ENCODE peak calls at places on chromosomes 1 and 21, in five cellular contexts. F is GM23248, N is GM23338, M is neural progenitor cell, K is hepatocyte. T is an unnamed sample.
A peak's percentile ranks its signal among the peaks of the same experiment; 100 is the strongest.

GRCh38 chr1:19672237-19672636 is 7.6 kb downstream of the HTR6 start:
- DNase-seq in F (no peak), N (no peak), M (no peak), K (no peak), T (no peak)

GRCh38 chr1:241532173-241532553 is at the start of gene KMO:
- DNase-seq in F (peak; percentile 54), N (no peak), M (no peak), K (peak; percentile 23), T (peak; percentile 57)

GRCh38 chr1:175080030-175080429 is 12.4 kb downstream of the TNN start:
- DNase-seq in F (no peak), N (no peak), M (no peak), K (no peak), T (no peak)

GRCh38 chr1:63747445-63747844 is 26.4 kb upstream of the ROR1 start:
- DNase-seq in F (no peak), N (no peak), M (no peak), K (no peak), T (no peak)

GRCh38 chr1:51922040-51922439 is 43.5 kb upstream of the NRDC start:
- DNase-seq in F (no peak), N (no peak), M (no peak), K (no peak), T (no peak)

GRCh38 chr1:101992816-101993575 is 3.7 kb downstream of the OLFM3 start:
- DNase-seq in F (no peak), N (no peak), M (no peak), K (no peak), T (no peak)

GRCh38 chr1:79161077-79161476 is 154.5 kb upstream of the ADGRL4 start:
- DNase-seq in F (peak; percentile 56), N (no peak), M (no peak), K (no peak), T (peak; percentile 74)

GRCh38 chr1:225772848-225773247 is 4.8 kb upstream of the SRP9 start:
- DNase-seq in F (no peak), N (no peak), M (no peak), K (no peak), T (peak; percentile 82)

GRCh38 chr1:79648124-79648523 is 641.6 kb upstream of the ADGRL4 start:
- DNase-seq in F (no peak), N (no peak), M (no peak), K (no peak), T (no peak)

GRCh38 chr1:158019177-158019868 is 25.9 kb downstream of the KIRREL1 start:
- DNase-seq in F (peak; percentile 94), N (peak; percentile 94), M (peak; percentile 82), K (peak; percentile 80), T (peak; percentile 96)

GRCh38 chr21:26449161-26449560 is 123.9 kb downstream of the CYYR1 start:
- DNase-seq in F (peak; percentile 88), N (no peak), M (no peak), K (peak; percentile 11), T (no peak)

GRCh38 chr21:44039828-44040227 is 27.7 kb downstream of the TRAPPC10 start:
- DNase-seq in F (no peak), N (no peak), M (no peak), K (no peak), T (no peak)

GRCh38 chr1:94865369-94865768 is 45.2 kb downstream of the SLC44A3 start:
- DNase-seq in F (peak; percentile 84), N (no peak), M (no peak), K (no peak), T (peak; percentile 31)

GRCh38 chr1:94864821-94865220 is 44.7 kb downstream of the SLC44A3 start:
- DNase-seq in F (peak; percentile 38), N (peak; percentile 28), M (peak; percentile 20), K (peak; percentile 44), T (no peak)

GRCh38 chr1:94862718-94863117 is 42.6 kb downstream of the SLC44A3 start:
- DNase-seq in F (no peak), N (no peak), M (no peak), K (no peak), T (peak; percentile 96)

GRCh38 chr1:94863297-94863911 is 43.2 kb downstream of the SLC44A3 start:
- DNase-seq in F (peak; percentile 88), N (no peak), M (no peak), K (peak; percentile 48), T (peak; percentile 63)

GRCh38 chr1:94863919-94864318 is 43.8 kb downstream of the SLC44A3 start:
- DNase-seq in F (peak; percentile 96), N (no peak), M (no peak), K (peak; percentile 82), T (peak; percentile 89)
- TF ChIP-seq EZH2phosphoT487 in F (no peak), N (no peak), M (no peak), K (no peak), T (no peak)

GRCh38 chr21:38927776-38928175 is 122.0 kb downstream of the ETS2 start:
- DNase-seq in F (no peak), N (no peak), M (no peak), K (no peak), T (no peak)

GRCh38 chr21:38922474-38922873 is 116.7 kb downstream of the ETS2 start:
- DNase-seq in F (no peak), N (no peak), M (no peak), K (no peak), T (no peak)

GRCh38 chr21:38929137-38929536 is 123.4 kb downstream of the ETS2 start:
- DNase-seq in F (no peak), N (no peak), M (no peak), K (no peak), T (no peak)

GRCh38 chr21:38924954-38925353 is 119.2 kb downstream of the ETS2 start:
- DNase-seq in F (no peak), N (no peak), M (no peak), K (no peak), T (no peak)

GRCh38 chr21:38925923-38926322 is 120.2 kb downstream of the ETS2 start:
- DNase-seq in F (peak; percentile 95), N (no peak), M (no peak), K (peak; percentile 81), T (peak; percentile 87)
- H2AFZ ChIP-seq in F (peak overlapping the region; percentile 36), N (no peak overlapping the region), M (no peak overlapping the region), K (no peak overlapping the region), T (peak overlapping the region; percentile 73)

GRCh38 chr1:116002781-116003455 is 26.6 kb downstream of the SLC22A15 start:
- DNase-seq in F (no peak), N (peak; percentile 17), M (no peak), K (no peak), T (no peak)

GRCh38 chr1:116006486-116006964 is 30.2 kb downstream of the SLC22A15 start:
- DNase-seq in F (no peak), N (no peak), M (no peak), K (no peak), T (no peak)

GRCh38 chr1:116001739-116002487 is 25.6 kb downstream of the SLC22A15 start:
- DNase-seq in F (peak; percentile 6), N (no peak), M (no peak), K (no peak), T (peak; percentile 25)
- TF ChIP-seq EZH2 in F (no peak), N (no peak), M (no peak), K (no peak), T (no peak)

GRCh38 chr1:6962390-6962955 is 177.2 kb downstream of the CAMTA1 start:
- DNase-seq in F (no peak), N (peak; percentile 99), M (peak; percentile 99), K (peak; percentile 60), T (no peak)
- TF ChIP-seq EZH2phosphoT487 in F (no peak), N (no peak), M (no peak), K (no peak), T (no peak)

GRCh38 chr1:191959856-191960255 is 198.4 kb upstream of the RGS18 start:
- DNase-seq in F (no peak), N (no peak), M (no peak), K (no peak), T (no peak)

GRCh38 chr1:191963286-191963685 is 195.0 kb upstream of the RGS18 start:
- DNase-seq in F (no peak), N (no peak), M (no peak), K (no peak), T (no peak)

GRCh38 chr1:191969287-191969686 is 189.0 kb upstream of the RGS18 start:
- DNase-seq in F (no peak), N (no peak), M (no peak), K (no peak), T (no peak)

GRCh38 chr1:191963781-191964455 is 194.3 kb upstream of the RGS18 start:
- DNase-seq in F (no peak), N (no peak), M (no peak), K (no peak), T (no peak)
- H2AFZ ChIP-seq in F (no peak overlapping the region), N (no peak overlapping the region), M (no peak overlapping the region), K (no peak overlapping the region), T (no peak overlapping the region)

DNA sequence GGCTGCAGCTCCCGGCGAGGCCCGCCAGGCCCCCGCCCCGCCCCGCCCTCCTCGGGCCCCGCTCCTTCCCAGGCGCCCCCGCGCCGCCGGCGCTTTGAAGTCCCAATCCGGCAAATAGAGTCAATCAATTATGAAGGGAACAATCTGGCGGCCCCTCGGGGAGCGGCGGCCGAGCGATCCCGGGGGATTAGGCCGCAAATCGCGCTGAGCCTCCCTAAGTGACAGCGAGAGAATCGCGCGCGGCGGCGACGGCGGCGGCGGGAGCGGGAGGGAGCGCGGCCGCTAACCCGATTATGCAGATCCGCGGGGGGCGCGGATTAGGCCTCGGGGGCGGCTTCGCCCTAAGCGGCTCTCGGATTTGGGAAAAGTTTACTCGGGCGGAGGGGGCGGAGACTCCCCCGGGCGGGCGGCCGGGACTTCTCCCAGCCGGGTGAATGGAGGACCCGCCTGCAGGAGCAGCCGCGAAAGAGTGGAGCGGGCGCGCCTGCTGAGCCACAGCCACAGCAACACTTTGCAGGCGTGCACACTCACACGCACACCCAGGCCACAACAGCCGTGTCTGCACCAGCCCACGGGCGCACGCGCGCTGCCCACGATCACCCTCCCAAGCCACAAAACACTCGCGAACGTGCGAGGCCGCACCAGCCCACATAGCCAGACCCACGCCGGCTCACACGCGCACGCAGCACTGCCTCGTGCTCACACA is 23.0 kb upstream of the DMBX1 start:
- DNase-seq in F (peak; percentile 58), N (peak; percentile 83), M (peak; percentile 99), K (peak; percentile 35), T (no peak)
- TF ChIP-seq EZH2 in F (no peak), N (peak; percentile 25), M (peak; percentile 71), K (peak; percentile 77), T (no peak)

DNA sequence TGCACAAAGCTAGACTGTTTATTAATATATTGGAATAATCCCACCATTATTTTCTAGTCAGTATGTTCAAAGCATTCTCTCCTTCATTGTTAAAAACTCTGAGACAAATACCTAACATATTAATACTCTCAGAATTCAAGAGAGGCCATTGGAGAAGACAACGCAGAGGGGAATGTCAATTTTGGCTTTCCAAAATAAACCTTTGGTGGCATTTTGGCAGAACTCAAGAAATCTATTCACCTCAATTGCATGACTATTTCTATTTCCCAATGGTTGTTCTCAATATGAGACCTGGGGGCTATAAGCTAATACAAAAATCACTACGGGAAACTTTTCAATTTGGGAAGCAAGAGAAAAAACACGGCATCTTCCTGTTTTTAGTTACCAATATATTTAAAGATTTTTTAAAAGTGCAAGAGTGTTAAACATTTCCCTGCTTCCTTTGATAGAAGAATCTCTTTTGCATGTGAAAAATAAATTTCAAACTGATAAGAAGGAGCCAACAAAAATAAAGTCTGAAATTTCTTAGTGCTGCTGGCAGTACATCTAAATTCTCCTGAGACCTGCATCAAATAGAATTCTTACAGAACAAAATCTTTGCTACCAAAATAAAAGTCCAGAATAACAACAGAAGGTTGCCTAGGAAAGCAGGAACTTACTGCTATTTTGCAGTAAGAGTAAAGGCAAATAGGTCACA is 58.6 kb downstream of the RUSC1 start:
- DNase-seq in F (peak; percentile 77), N (peak; percentile 74), M (no peak), K (no peak), T (peak; percentile 10)
- TF ChIP-seq EZH2phosphoT487 in F (no peak), N (no peak), M (no peak), K (no peak), T (no peak)